ENCODE peak calls at places on chromosome 15, in ten cellular contexts. E, P, L, J, B, T, F, W, O and U are unnamed samples.

GRCh38 chr15:63244976-63245645 is 32.3 kb upstream of the APH1B start:
- DNase-seq in E (no peak), B (no peak), F (no peak), O (no peak), T (no peak), W (no peak), J (no peak), L (no peak), P (no peak), U (no peak)

GRCh38 chr15:71702496-71702895 is 107.9 kb upstream of the NR2E3 start:
- DNase-seq in W (no peak), L (no peak), T (no peak), P (no peak), E (no peak), J (no peak), B (no peak), O (no peak), F (no peak), U (no peak)

GRCh38 chr15:35958021-35958420 is 412.1 kb upstream of the DPH6 start:
- DNase-seq in J (no peak), E (no peak), F (peak; percentile 80), T (peak; percentile 13), O (no peak), B (peak; percentile 38), P (no peak), W (no peak), L (peak; percentile 68), U (peak; percentile 70)

GRCh38 chr15:74902295-74903075 is 4.2 kb downstream of the FAM219B start:
- DNase-seq in F (no peak), E (no peak), J (no peak), W (no peak), P (no peak), B (no peak), L (no peak), O (no peak), T (no peak), U (no peak)

GRCh38 chr15:33190539-33190938 is 4.0 kb downstream of the FMN1 start:
- DNase-seq in L (no peak), F (no peak), J (no peak), W (no peak), T (no peak), P (no peak), B (no peak), O (no peak), E (no peak), U (no peak)

GRCh38 chr15:69751575-69751974 is 299.0 kb downstream of the RPLP1 start:
- DNase-seq in T (peak; percentile 49), J (no peak), P (no peak), W (no peak), L (no peak), B (peak; percentile 6), E (no peak), O (no peak), F (no peak), U (peak; percentile 84)

GRCh38 chr15:39798382-39798781 is 15.7 kb upstream of the FSIP1 start:
- DNase-seq in L (no peak), J (no peak), T (no peak), P (no peak), E (no peak), O (no peak), F (no peak), W (no peak), B (no peak), U (no peak)

GRCh38 chr15:63390689-63391088 is 9.0 kb upstream of the CA12 start:
- DNase-seq in E (no peak), B (no peak), W (no peak), L (no peak), F (no peak), O (no peak), J (no peak), P (no peak), T (no peak), U (no peak)

GRCh38 chr15:77402740-77403379 is 17.0 kb downstream of the PEAK1 start:
- DNase-seq in B (peak; percentile 80), T (no peak), P (no peak), W (peak; percentile 63), O (no peak), E (no peak), J (no peak), L (peak; percentile 90), F (no peak), U (no peak)

GRCh38 chr15:57297163-57297593 is 79.1 kb upstream of the CGNL1 start:
- DNase-seq in O (no peak), J (no peak), W (no peak), E (no peak), L (no peak), T (no peak), F (no peak), B (no peak), P (no peak), U (peak; percentile 57)

GRCh38 chr15:99485992-99486370 is 79.8 kb upstream of the MEF2A start:
- DNase-seq in O (no peak), E (no peak), L (no peak), W (no peak), B (no peak), T (no peak), J (no peak), F (no peak), P (no peak), U (no peak)